ENCODE peak calls at places on chromosomes 5 and 9, in six cellular contexts. S is hepatocyte; X is CD4-positive, alpha-beta memory T cell; M is heart right ventricle; T is esophagus squamous epithelium; U is spleen. H is an unnamed sample. For H3K4me1 and H3K9me3, the result is how much of the 10 kb centered on the place peaks cover.

GRCh38 chr5:886716-887325 is 5.8 kb downstream of the BRD9 start:
- DNase-seq in S (no peak), X (no peak), M (no peak), T (no peak), U (peak), H (no peak)

GRCh38 chr5:78672154-78672553 is 23.6 kb upstream of the LHFPL2 start:
- DNase-seq in S (no peak), X (no peak), M (no peak), T (no peak), U (no peak), H (no peak)

GRCh38 chr5:122906768-122907167 is 61.4 kb downstream of the SNX24 start:
- DNase-seq in S (no peak), X (no peak), M (no peak), T (no peak), U (no peak), H (peak)

GRCh38 chr5:123951204-123951977 is 439.4 kb downstream of the CSNK1G3 start:
- DNase-seq in S (no peak), X (no peak), M (no peak), T (no peak), U (no peak), H (no peak)

GRCh38 chr9:16689352-16689938 is 181.0 kb downstream of the BNC2 start:
- DNase-seq in S (no peak), X (no peak), M (peak), T (no peak), U (no peak), H (no peak)

GRCh38 chr5:141223112-141223783 is at the start of gene PCDHB14:
- DNase-seq in S (peak), X (no peak), M (no peak), T (no peak), U (no peak), H (peak)

GRCh38 chr9:94782367-94783120 is 56.0 kb downstream of the AOPEP start:
- DNase-seq in S (no peak), X (no peak), M (no peak), T (no peak), U (no peak), H (no peak)

GRCh38 chr5:66779535-66779934 is 183.3 kb downstream of the MAST4 start:
- DNase-seq in S (no peak), X (no peak), M (no peak), T (no peak), U (no peak), H (no peak)

GRCh38 chr5:17190799-17191391 is 26.5 kb upstream of the BASP1 start:
- DNase-seq in S (peak), X (no peak), M (no peak), T (no peak), U (no peak), H (no peak)

GRCh38 chr9:110440796-110441195 is 103.1 kb upstream of the TXNDC8 start:
- DNase-seq in S (no peak), X (no peak), M (no peak), T (no peak), U (no peak), H (no peak)

GRCh38 chr5:81544351-81545001 is 150.5 kb upstream of the ACOT12 start:
- DNase-seq in S (peak), X (no peak), M (no peak), T (no peak), U (no peak), H (no peak)

GRCh38 chr5:57025961-57026360 is 74.0 kb upstream of the MIER3 start:
- DNase-seq in S (no peak), X (no peak), M (no peak), T (no peak), U (no peak), H (no peak)

GRCh38 chr5:145699846-145700245 is 135.3 kb downstream of the PRELID2 start:
- DNase-seq in S (no peak), X (no peak), M (no peak), T (no peak), U (no peak), H (no peak)

GRCh38 chr5:94017579-94017978 is 276.2 kb upstream of the POU5F2 start:
- DNase-seq in S (no peak), X (no peak), M (no peak), T (no peak), U (no peak), H (no peak)

GRCh38 chr9:34991833-34992375 is 2.4 kb downstream of the DNAJB5 start:
- DNase-seq in S (peak), X (no peak), M (no peak), T (no peak), U (no peak), H (no peak)

GRCh38 chr5:98774192-98775046 is 956 bp downstream of the RGMB start:
- DNase-seq in S (peak), X (peak), M (peak), T (peak), U (peak), H (peak)

GRCh38 chr5:98777295-98777694 is 3.8 kb downstream of the RGMB start:
- DNase-seq in S (no peak), X (no peak), M (no peak), T (no peak), U (no peak), H (no peak)

GRCh38 chr5:98775246-98775961 is 1.9 kb downstream of the RGMB start:
- DNase-seq in S (no peak), X (no peak), M (no peak), T (no peak), U (no peak), H (no peak)

GRCh38 chr5:98773464-98774191 is at the start of gene RGMB:
- DNase-seq in S (peak), X (peak), M (peak), T (peak), U (peak), H (peak)

GRCh38 chr5:98775962-98776687 is 2.7 kb downstream of the RGMB start:
- DNase-seq in S (no peak), X (no peak), M (no peak), T (no peak), U (no peak), H (no peak)
- H3K4me1 ChIP-seq in S (under half), X (under half), M (half or more), T (under half), U (half or more), H (under half)

GRCh38 chr9:21689851-21690250 is 112.6 kb upstream of the MTAP start:
- DNase-seq in S (no peak), X (no peak), M (no peak), T (no peak), U (no peak), H (no peak)

GRCh38 chr9:21686738-21687137 is 115.7 kb upstream of the MTAP start:
- DNase-seq in S (no peak), X (no peak), M (no peak), T (no peak), U (no peak), H (no peak)

GRCh38 chr9:21687351-21687750 is 115.1 kb upstream of the MTAP start:
- DNase-seq in S (no peak), X (no peak), M (no peak), T (no peak), U (no peak), H (no peak)

GRCh38 chr9:21690561-21690960 is 111.9 kb upstream of the MTAP start:
- DNase-seq in S (no peak), X (no peak), M (no peak), T (no peak), U (no peak), H (no peak)

GRCh38 chr9:21688108-21689102 is 114.0 kb upstream of the MTAP start:
- DNase-seq in S (no peak), X (no peak), M (no peak), T (no peak), U (no peak), H (no peak)
- H3K4me3 ChIP-seq in S (no peak), X (no peak), M (no peak), T (peak), U (no peak), H (no peak)

GRCh38 chr5:179227578-179228311 is 117.5 kb downstream of the ADAMTS2 start:
- DNase-seq in S (no peak), X (no peak), M (no peak), T (no peak), U (peak), H (no peak)
- H3K9me3 ChIP-seq in S (under half), X (under half), M (under half), T (under half), U (under half), H (under half)

GRCh38 chr5:139682016-139682975 is 34.1 kb downstream of the CXXC5 start:
- DNase-seq in S (no peak), X (no peak), M (no peak), T (no peak), U (no peak), H (no peak)

GRCh38 chr5:139680368-139681111 is 32.4 kb downstream of the CXXC5 start:
- DNase-seq in S (no peak), X (no peak), M (no peak), T (no peak), U (no peak), H (no peak)

GRCh38 chr5:139678751-139679750 is 30.9 kb downstream of the CXXC5 start:
- DNase-seq in S (no peak), X (no peak), M (no peak), T (no peak), U (no peak), H (no peak)

GRCh38 chr5:139681466-139681865 is 33.3 kb downstream of the CXXC5 start:
- DNase-seq in S (no peak), X (no peak), M (no peak), T (no peak), U (no peak), H (no peak)

DNA sequence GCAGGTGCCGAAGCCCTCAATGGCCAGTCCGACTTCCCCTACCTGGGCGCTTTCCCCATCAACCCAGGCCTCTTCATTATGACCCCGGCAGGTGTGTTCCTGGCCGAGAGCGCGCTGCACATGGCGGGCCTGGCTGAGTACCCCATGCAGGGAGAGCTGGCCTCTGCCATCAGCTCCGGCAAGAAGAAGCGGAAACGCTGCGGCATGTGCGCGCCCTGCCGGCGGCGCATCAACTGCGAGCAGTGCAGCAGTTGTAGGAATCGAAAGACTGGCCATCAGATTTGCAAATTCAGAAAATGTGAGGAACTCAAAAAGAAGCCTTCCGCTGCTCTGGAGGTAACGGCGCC is 32.9 kb downstream of the CXXC5 start:
- DNase-seq in S (no peak), X (no peak), M (no peak), T (no peak), U (no peak), H (no peak)
- H3K4me1 ChIP-seq in S (under half), X (under half), M (under half), T (under half), U (half or more), H (under half)

GRCh38 chr9:37408933-37409710 is 13.4 kb upstream of the GRHPR start:
- DNase-seq in S (no peak), X (peak), M (no peak), T (peak), U (peak), H (no peak)
- H3K4me3 ChIP-seq in S (no peak), X (no peak), M (no peak), T (no peak), U (no peak), H (no peak)

GRCh38 chr5:19002111-19002510 is 985.9 kb downstream of the CDH18 start:
- DNase-seq in S (no peak), X (no peak), M (no peak), T (no peak), U (no peak), H (no peak)

GRCh38 chr5:19001054-19001453 is 986.9 kb downstream of the CDH18 start:
- DNase-seq in S (no peak), X (no peak), M (no peak), T (no peak), U (no peak), H (no peak)

GRCh38 chr5:19001527-19001926 is 986.5 kb downstream of the CDH18 start:
- DNase-seq in S (no peak), X (no peak), M (no peak), T (no peak), U (no peak), H (no peak)

GRCh38 chr5:18999478-18999877 is 988.5 kb downstream of the CDH18 start:
- DNase-seq in S (no peak), X (no peak), M (no peak), T (no peak), U (no peak), H (no peak)
- H3K9me3 ChIP-seq in S (under half), X (under half), M (under half), T (under half), U (under half), H (under half)